ENCODE peak calls at places on chromosomes 13 and 19, in five cellular contexts. One of them, this sample, is unnamed.

GRCh38 chr13:53605306-53605705 is 576.7 kb downstream of the OLFM4 start:
- DNase-seq in AG04450: no peak
- DNase-seq in sigmoid colon: no peak
- DNase-seq in heart left ventricle: no peak
- DNase-seq in body of pancreas: no peak
- DNase-seq in this sample: no peak

GRCh38 chr13:79741006-79741405 is 260.1 kb downstream of the NDFIP2 start:
- DNase-seq in AG04450: peak; percentile 13
- DNase-seq in body of pancreas: peak; percentile 50
- DNase-seq in heart left ventricle: no peak
- DNase-seq in sigmoid colon: no peak
- DNase-seq in this sample: no peak

GRCh38 chr19:42422576-42423461 is 4.4 kb downstream of the LIPE start:
- DNase-seq in AG04450: no peak
- DNase-seq in sigmoid colon: peak; percentile 60
- DNase-seq in body of pancreas: peak; percentile 23
- DNase-seq in heart left ventricle: no peak
- DNase-seq in this sample: no peak

GRCh38 chr13:28326081-28326480 is 168.8 kb downstream of the FLT1 start:
- DNase-seq in heart left ventricle: no peak
- DNase-seq in AG04450: no peak
- DNase-seq in sigmoid colon: no peak
- DNase-seq in body of pancreas: no peak
- DNase-seq in this sample: no peak

GRCh38 chr13:33401238-33401637 is 115.7 kb upstream of the STARD13 start:
- DNase-seq in heart left ventricle: peak; percentile 37
- DNase-seq in sigmoid colon: peak; percentile 81
- DNase-seq in AG04450: no peak
- DNase-seq in body of pancreas: no peak
- DNase-seq in this sample: no peak

GRCh38 chr19:29775575-29775900 is 36.3 kb upstream of the CCNE1 start:
- DNase-seq in AG04450: no peak
- DNase-seq in sigmoid colon: no peak
- DNase-seq in heart left ventricle: no peak
- DNase-seq in body of pancreas: no peak
- DNase-seq in this sample: no peak

GRCh38 chr19:5691930-5692784 is 2.1 kb downstream of the RPL36 start:
- DNase-seq in sigmoid colon: peak; percentile 69
- DNase-seq in body of pancreas: no peak
- DNase-seq in AG04450: no peak
- DNase-seq in heart left ventricle: no peak
- DNase-seq in this sample: no peak

GRCh38 chr19:23481043-23481442 is 85.8 kb upstream of the ZNF91 start:
- DNase-seq in sigmoid colon: no peak
- DNase-seq in AG04450: no peak
- DNase-seq in heart left ventricle: no peak
- DNase-seq in body of pancreas: no peak
- DNase-seq in this sample: no peak

GRCh38 chr13:29436291-29436690 is 159.2 kb downstream of the SLC7A1 start:
- DNase-seq in body of pancreas: no peak
- DNase-seq in sigmoid colon: no peak
- DNase-seq in AG04450: no peak
- DNase-seq in heart left ventricle: no peak
- DNase-seq in this sample: no peak

GRCh38 chr19:17757125-17757524 is 5.8 kb downstream of the FCHO1 start:
- DNase-seq in sigmoid colon: peak; percentile 87
- DNase-seq in AG04450: no peak
- DNase-seq in heart left ventricle: peak; percentile 70
- DNase-seq in body of pancreas: peak; percentile 68
- DNase-seq in this sample: peak; percentile 99

GRCh38 chr19:42149447-42150202 is 17.4 kb upstream of the POU2F2 start:
- DNase-seq in AG04450: no peak
- DNase-seq in sigmoid colon: no peak
- DNase-seq in body of pancreas: no peak
- DNase-seq in heart left ventricle: no peak
- DNase-seq in this sample: no peak

GRCh38 chr13:107211073-107211472 is 643.1 kb upstream of the ARGLU1 start:
- DNase-seq in sigmoid colon: peak; percentile 74
- DNase-seq in body of pancreas: peak; percentile 74
- DNase-seq in heart left ventricle: peak; percentile 69
- DNase-seq in AG04450: peak; percentile 88
- DNase-seq in this sample: peak; percentile 81

GRCh38 chr19:15453906-15454305 is 4.2 kb upstream of the WIZ start:
- DNase-seq in heart left ventricle: no peak
- DNase-seq in body of pancreas: no peak
- DNase-seq in AG04450: no peak
- DNase-seq in sigmoid colon: no peak
- DNase-seq in this sample: no peak

GRCh38 chr19:15453091-15453498 is 3.3 kb upstream of the WIZ start:
- DNase-seq in AG04450: no peak
- DNase-seq in sigmoid colon: no peak
- DNase-seq in body of pancreas: no peak
- DNase-seq in heart left ventricle: no peak
- DNase-seq in this sample: no peak

GRCh38 chr19:15454371-15454800 is 4.6 kb upstream of the WIZ start:
- DNase-seq in body of pancreas: peak; percentile 30
- DNase-seq in sigmoid colon: no peak
- DNase-seq in heart left ventricle: no peak
- DNase-seq in AG04450: no peak
- DNase-seq in this sample: no peak

GRCh38 chr19:15450528-15450890 is 753 bp upstream of the WIZ start:
- DNase-seq in heart left ventricle: no peak
- DNase-seq in AG04450: no peak
- DNase-seq in body of pancreas: no peak
- DNase-seq in sigmoid colon: no peak
- DNase-seq in this sample: no peak

DNA sequence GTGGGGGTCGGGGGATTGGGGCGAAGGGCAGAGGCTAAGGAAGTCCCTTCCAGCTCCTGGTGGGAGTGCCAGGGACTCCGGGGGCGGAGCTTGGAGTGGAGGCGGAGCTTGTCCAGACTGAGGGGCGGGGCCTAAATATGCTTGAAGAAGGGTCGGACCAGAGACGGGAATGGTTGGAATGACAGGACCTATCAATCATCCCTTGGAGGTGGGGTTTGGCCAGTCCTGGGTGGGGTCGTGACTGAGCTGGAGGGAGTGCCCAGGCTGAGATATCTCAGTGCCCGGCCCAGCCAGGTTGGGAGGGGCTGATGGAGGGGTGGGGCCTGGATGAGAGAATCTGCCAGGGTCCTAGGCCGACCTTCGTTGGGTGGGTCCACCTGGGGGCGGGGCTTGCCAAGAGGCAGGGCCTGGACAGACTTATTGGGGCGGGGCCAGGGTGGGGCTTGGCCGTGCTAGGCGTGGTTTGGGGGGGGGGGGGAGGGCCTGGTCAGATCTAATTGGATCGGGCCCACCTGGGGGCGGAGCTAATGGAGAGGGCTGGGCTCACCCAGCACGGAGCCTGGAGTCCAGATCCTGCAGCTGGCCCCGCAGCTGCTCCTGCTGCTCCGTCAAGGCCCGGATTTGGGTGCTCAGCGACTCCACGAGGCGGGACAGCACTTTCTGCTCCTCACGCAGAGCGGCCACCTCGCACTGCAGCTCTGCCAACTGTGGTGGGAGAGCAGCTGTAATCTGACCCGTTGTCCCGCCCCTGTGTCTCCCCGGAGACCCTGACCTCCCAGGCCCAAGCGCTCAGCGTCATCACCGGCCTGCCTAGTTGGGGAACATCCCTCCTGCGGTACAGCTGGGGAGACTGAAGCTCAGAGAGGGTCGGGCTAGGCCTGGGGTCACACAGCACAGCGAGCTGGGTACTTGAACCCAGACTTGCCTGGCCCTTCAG is 2.6 kb upstream of the WIZ start:
- DNase-seq in heart left ventricle: peak; percentile 91
- DNase-seq in sigmoid colon: peak; percentile 96
- DNase-seq in AG04450: peak; percentile 8
- DNase-seq in body of pancreas: peak; percentile 91
- DNase-seq in this sample: peak; percentile 33
- H3K4me3 ChIP-seq in heart left ventricle: peak overlapping the region; percentile 65
- H3K4me3 ChIP-seq in sigmoid colon: peak overlapping the region; percentile 33
- H3K4me3 ChIP-seq in AG04450: peak overlapping the region; percentile 46
- H3K4me3 ChIP-seq in body of pancreas: no peak overlapping the region
- H3K4me3 ChIP-seq in this sample: peak overlapping the region; percentile 49

DNA sequence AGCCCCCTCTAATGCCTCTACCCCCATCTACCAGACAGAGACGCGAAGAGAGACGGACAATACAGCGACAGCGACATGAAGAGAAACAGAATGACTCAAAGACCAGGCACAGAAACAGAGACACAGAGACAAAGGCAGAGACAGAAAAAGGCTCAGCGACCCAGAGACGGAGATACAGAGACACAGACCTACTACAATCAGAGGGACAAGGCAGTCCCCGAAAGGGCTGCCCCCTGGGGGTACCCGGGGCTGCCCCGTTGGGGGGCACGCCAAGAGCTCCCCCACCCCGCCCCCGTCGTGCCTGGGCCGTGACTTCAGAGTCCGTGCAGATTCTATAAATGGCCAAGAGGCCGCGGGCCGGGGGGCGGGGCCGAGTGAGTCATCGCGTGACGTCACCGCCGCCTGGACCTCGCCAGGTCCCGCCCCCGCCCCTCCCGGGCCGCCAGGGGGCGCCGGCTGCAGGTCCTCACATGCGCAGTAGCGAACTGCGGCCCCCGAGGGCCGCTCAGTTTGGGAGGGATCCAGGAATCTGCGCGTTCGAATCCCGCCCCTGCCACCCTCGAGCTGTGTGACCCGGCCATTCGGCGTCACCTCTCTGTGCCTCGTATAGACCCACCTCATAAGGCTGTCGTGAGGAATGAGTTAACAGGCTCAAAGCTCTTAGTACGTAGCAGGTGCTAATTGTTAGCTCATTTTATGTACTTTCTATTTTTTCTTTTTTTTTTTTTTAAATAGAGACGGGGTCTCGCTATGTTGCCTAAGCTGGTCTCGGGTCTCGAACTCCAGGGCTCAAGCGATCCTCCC is 2.7 kb upstream of the CNN1 start:
- DNase-seq in body of pancreas: peak; percentile 90
- DNase-seq in heart left ventricle: peak; percentile 92
- DNase-seq in sigmoid colon: peak; percentile 97
- DNase-seq in AG04450: peak; percentile 70
- DNase-seq in this sample: peak; percentile 88
- TF ChIP-seq CTCF in body of pancreas: peak; percentile 93
- TF ChIP-seq CTCF in heart left ventricle: peak; percentile 94
- TF ChIP-seq CTCF in sigmoid colon: peak; percentile 90
- TF ChIP-seq CTCF in AG04450: peak; percentile 82
- TF ChIP-seq CTCF in this sample: peak; percentile 83

DNA sequence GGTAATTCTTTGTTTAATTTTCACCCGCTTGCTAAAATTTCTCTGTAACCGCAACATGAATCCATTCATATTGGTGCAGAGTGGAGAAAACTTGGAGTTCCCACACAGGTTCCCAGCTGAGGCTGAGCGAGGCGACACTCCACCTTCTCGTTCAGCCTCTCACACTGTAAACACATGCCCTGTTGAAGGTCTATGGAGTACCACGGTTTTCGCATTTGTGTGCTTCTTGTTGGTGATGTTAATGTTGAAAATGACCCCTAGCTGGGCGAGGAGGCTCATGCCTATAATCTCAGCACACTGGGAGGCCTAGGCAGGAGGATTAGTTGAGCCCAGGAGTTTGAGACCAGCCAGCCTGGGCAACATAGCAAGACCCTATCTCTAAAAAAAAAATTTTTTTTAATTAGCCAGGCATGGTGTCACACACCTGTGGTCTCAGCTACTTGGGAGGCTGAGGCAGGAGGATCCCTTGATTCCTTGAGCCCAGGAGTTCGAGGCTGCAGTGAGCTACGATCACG is 67.2 kb downstream of the ARHGEF18 start:
- DNase-seq in sigmoid colon: no peak
- DNase-seq in heart left ventricle: no peak
- DNase-seq in body of pancreas: no peak
- DNase-seq in AG04450: no peak
- DNase-seq in this sample: no peak
- H3K27ac ChIP-seq in sigmoid colon: no peak overlapping the region
- H3K27ac ChIP-seq in heart left ventricle: no peak overlapping the region
- H3K27ac ChIP-seq in body of pancreas: peak overlapping the region; percentile 75
- H3K27ac ChIP-seq in AG04450: peak overlapping the region; percentile 34
- H3K27ac ChIP-seq in this sample: no peak overlapping the region

DNA sequence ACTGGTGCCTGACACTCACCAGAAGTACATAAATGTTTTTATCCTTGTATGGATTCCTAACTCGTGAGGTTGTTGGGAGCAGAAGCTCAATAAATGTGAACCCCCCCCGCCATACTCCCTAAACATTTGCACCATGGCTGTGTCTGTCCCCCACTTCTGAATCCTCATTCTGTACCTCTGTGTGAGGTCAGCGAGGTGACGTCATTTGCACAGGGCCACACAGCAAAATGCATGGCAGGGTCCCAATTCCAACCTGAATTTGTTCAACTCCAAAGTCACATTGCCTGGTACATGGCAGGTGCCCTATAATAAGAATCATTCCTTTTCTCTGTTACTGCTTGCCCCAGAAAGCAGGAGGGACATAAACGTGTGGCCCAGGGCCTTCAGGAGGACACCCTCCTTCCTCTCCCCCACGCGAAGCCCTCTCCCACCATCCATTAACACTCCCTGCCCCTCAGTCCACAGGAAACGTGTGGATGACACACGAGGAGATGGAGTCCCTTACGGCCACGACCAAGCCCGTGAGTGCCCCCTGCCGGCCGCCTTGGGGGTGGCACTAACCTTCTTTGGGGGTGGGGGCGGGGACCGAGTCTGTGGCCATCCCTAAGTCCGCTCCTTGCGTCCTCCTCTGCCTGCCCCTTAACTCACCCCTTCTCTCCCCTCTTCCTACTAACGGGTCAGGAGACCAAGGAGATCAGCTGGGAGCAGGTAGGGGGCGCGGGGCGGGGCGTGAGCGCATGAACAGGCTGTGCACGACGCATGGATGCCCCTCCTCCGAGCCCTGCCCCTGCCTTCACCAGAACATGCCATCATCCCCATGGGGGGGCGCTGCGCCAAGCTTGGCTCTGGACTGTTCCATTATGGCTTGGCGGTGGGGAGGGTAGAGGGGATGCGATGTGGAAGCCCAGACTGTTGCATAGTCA is 9.4 kb downstream of the HRC start:
- DNase-seq in AG04450: no peak
- DNase-seq in body of pancreas: peak; percentile 74
- DNase-seq in sigmoid colon: peak; percentile 83
- DNase-seq in heart left ventricle: peak; percentile 81
- DNase-seq in this sample: peak; percentile 88
- H3K4me3 ChIP-seq in AG04450: peak overlapping the region; percentile 47
- H3K4me3 ChIP-seq in body of pancreas: no peak overlapping the region
- H3K4me3 ChIP-seq in sigmoid colon: no peak overlapping the region
- H3K4me3 ChIP-seq in heart left ventricle: peak overlapping the region; percentile 50
- H3K4me3 ChIP-seq in this sample: peak overlapping the region; percentile 39

GRCh38 chr13:100828226-100828625 is 153.6 kb upstream of the TMTC4 start:
- DNase-seq in sigmoid colon: no peak
- DNase-seq in AG04450: no peak
- DNase-seq in body of pancreas: no peak
- DNase-seq in heart left ventricle: no peak
- DNase-seq in this sample: no peak
- TF ChIP-seq CTCF in sigmoid colon: no peak
- TF ChIP-seq CTCF in AG04450: peak; percentile 21
- TF ChIP-seq CTCF in body of pancreas: no peak
- TF ChIP-seq CTCF in heart left ventricle: no peak
- TF ChIP-seq CTCF in this sample: no peak